ENCODE peak calls at places on chromosomes 2 and 18, in seven cellular contexts. W, V, N, U, I, Q and E are unnamed samples.

GRCh38 chr2:101617786-101618185 is 79.7 kb upstream of the MAP4K4 start:
- DNase-seq in N (no peak), Q (no peak), W (no peak), V (no peak), U (no peak), I (no peak), E (no peak)

GRCh38 chr2:226334981-226335720 is 464.5 kb downstream of the IRS1 start:
- DNase-seq in Q (no peak), U (peak; percentile 24), N (no peak), W (peak; percentile 34), V (no peak), I (no peak), E (no peak)

GRCh38 chr2:98886066-98886554 is 49.9 kb downstream of the CRACDL start:
- DNase-seq in W (no peak), Q (no peak), V (no peak), N (no peak), U (no peak), I (no peak), E (no peak)

GRCh38 chr18:24616638-24617037 is 156.2 kb downstream of the HRH4 start:
- DNase-seq in V (no peak), N (no peak), U (no peak), W (no peak), Q (no peak), I (no peak), E (no peak)

GRCh38 chr2:64263315-64263714 is 119.1 kb upstream of the PELI1 start:
- DNase-seq in W (no peak), I (no peak), Q (no peak), U (no peak), N (no peak), V (no peak), E (no peak)

GRCh38 chr2:20130821-20131645 is 79.6 kb upstream of the LAPTM4A start:
- DNase-seq in I (no peak), U (no peak), Q (no peak), W (no peak), V (no peak), N (no peak), E (no peak)

GRCh38 chr2:237475704-237476107 is 11.3 kb upstream of the MLPH start:
- DNase-seq in I (no peak), Q (no peak), N (no peak), U (no peak), W (no peak), V (no peak), E (peak; percentile 31)

GRCh38 chr2:218828477-218828778 is 3.2 kb downstream of the PRKAG3 start:
- DNase-seq in V (no peak), W (no peak), Q (no peak), N (no peak), U (no peak), I (no peak), E (no peak)

GRCh38 chr18:40431071-40431998 is 1523.7 kb upstream of the PIK3C3 start:
- DNase-seq in Q (no peak), W (no peak), V (no peak), U (no peak), I (no peak), N (no peak), E (no peak)
- TF ChIP-seq JUND in Q (no peak), W (no peak), V (no peak), U (no peak), I (no peak), N (no peak), E (no peak)

GRCh38 chr2:163731735-163732134 is 4.1 kb downstream of the FIGN start:
- DNase-seq in W (no peak), Q (no peak), N (no peak), U (no peak), I (no peak), V (no peak), E (no peak)
- TF ChIP-seq JUND in W (no peak), Q (no peak), N (no peak), U (no peak), I (no peak), V (no peak), E (no peak)

DNA sequence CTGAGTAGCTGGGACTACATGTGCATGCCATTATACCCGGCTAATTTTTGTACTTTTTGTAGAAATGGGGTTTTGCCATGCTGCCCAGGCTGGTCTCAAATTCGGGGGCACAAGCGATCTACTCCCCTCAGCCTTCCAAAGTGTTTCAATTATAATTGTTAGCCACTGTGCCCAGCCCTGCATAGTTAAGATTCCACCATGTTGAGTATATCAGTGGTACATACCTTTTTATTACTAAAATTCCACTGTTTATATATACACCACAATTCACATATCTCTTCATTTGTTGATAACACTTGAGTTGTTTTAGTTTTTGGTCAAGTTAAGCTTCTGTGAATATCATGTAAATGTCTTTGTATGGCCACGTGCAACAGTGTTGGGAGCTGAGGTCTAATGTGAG is 12.8 kb upstream of the FMNL2 start:
- DNase-seq in I (no peak), W (no peak), N (no peak), Q (no peak), V (no peak), U (no peak), E (no peak)
- TF ChIP-seq JUND in I (no peak), W (no peak), N (no peak), Q (no peak), V (no peak), U (no peak), E (no peak)

GRCh38 chr2:47403829-47404228 is 873 bp downstream of the MSH2 start:
- DNase-seq in W (peak; percentile 23), N (no peak), U (no peak), I (no peak), Q (peak; percentile 52), V (peak; percentile 55), E (no peak)
- TF ChIP-seq JUND in W (peak; percentile 55), N (no peak), U (no peak), I (no peak), Q (no peak), V (no peak), E (no peak)

GRCh38 chr18:57698571-57699276 is 77.1 kb upstream of the NARS1 start:
- DNase-seq in W (no peak), N (no peak), I (no peak), Q (no peak), U (no peak), V (no peak), E (peak; percentile 74)
- TF ChIP-seq JUND in W (no peak), N (no peak), I (no peak), Q (no peak), U (no peak), V (no peak), E (no peak)

GRCh38 chr18:32877371-32877770 is 104.5 kb upstream of the KLHL14 start:
- DNase-seq in W (no peak), N (no peak), I (no peak), V (no peak), Q (no peak), U (no peak), E (no peak)

GRCh38 chr18:32884543-32884942 is 111.7 kb upstream of the KLHL14 start:
- DNase-seq in N (no peak), U (no peak), V (no peak), I (no peak), W (no peak), Q (no peak), E (no peak)

GRCh38 chr18:32881009-32881408 is 108.2 kb upstream of the KLHL14 start:
- DNase-seq in Q (no peak), W (no peak), V (no peak), I (no peak), U (no peak), N (no peak), E (no peak)

GRCh38 chr18:32875625-32876024 is 102.8 kb upstream of the KLHL14 start:
- DNase-seq in U (no peak), Q (no peak), W (no peak), N (no peak), I (no peak), V (no peak), E (no peak)

GRCh38 chr18:32879497-32879896 is 106.7 kb upstream of the KLHL14 start:
- DNase-seq in I (no peak), Q (no peak), V (no peak), W (peak; percentile 2), N (no peak), U (no peak), E (no peak)
- TF ChIP-seq JUND in I (no peak), Q (no peak), V (no peak), W (no peak), N (no peak), U (no peak), E (no peak)